ENCODE peak calls at places on chromosomes 7 and 10, in six cellular contexts. One of them, this sample, is unnamed.

GRCh38 chr10:125742465-125742864 is 23.0 kb downstream of the EDRF1 start:
- DNase-seq in GM12878: no peak
- DNase-seq in K562: no peak
- DNase-seq in endothelial cell of umbilical vein: peak
- DNase-seq in A549: no peak
- DNase-seq in HepG2: peak
- DNase-seq in this sample: peak

GRCh38 chr7:157439761-157440160 is 103.0 kb downstream of the DNAJB6 start:
- DNase-seq in HepG2: no peak
- DNase-seq in A549: no peak
- DNase-seq in GM12878: no peak
- DNase-seq in K562: no peak
- DNase-seq in endothelial cell of umbilical vein: no peak
- DNase-seq in this sample: no peak

GRCh38 chr7:97495487-97495886 is 236.4 kb upstream of the TAC1 start:
- DNase-seq in A549: no peak
- DNase-seq in endothelial cell of umbilical vein: no peak
- DNase-seq in K562: no peak
- DNase-seq in GM12878: no peak
- DNase-seq in HepG2: no peak
- DNase-seq in this sample: no peak

GRCh38 chr10:133282846-133283390 is 6.2 kb upstream of the ADAM8 start:
- DNase-seq in K562: no peak
- DNase-seq in A549: no peak
- DNase-seq in HepG2: no peak
- DNase-seq in GM12878: no peak
- DNase-seq in endothelial cell of umbilical vein: no peak
- DNase-seq in this sample: no peak

GRCh38 chr7:1942704-1943294 is 272.7 kb downstream of the ELFN1 start:
- DNase-seq in HepG2: no peak
- DNase-seq in K562: no peak
- DNase-seq in GM12878: no peak
- DNase-seq in endothelial cell of umbilical vein: peak
- DNase-seq in A549: no peak
- DNase-seq in this sample: peak

GRCh38 chr10:63297941-63298340 is 164.8 kb downstream of the NRBF2 start:
- DNase-seq in HepG2: no peak
- DNase-seq in A549: no peak
- DNase-seq in endothelial cell of umbilical vein: no peak
- DNase-seq in GM12878: no peak
- DNase-seq in K562: no peak
- DNase-seq in this sample: no peak

GRCh38 chr7:142279616-142280015 is 21.8 kb upstream of the PRSS58 start:
- DNase-seq in K562: no peak
- DNase-seq in GM12878: no peak
- DNase-seq in A549: no peak
- DNase-seq in endothelial cell of umbilical vein: no peak
- DNase-seq in HepG2: no peak
- DNase-seq in this sample: no peak

GRCh38 chr7:151608031-151608551 is 88.4 kb upstream of the RHEB start:
- DNase-seq in K562: no peak
- DNase-seq in A549: no peak
- DNase-seq in endothelial cell of umbilical vein: no peak
- DNase-seq in GM12878: no peak
- DNase-seq in HepG2: no peak
- DNase-seq in this sample: peak

GRCh38 chr10:17989908-17990767 is 38.4 kb downstream of the SLC39A12 start:
- DNase-seq in HepG2: no peak
- DNase-seq in endothelial cell of umbilical vein: no peak
- DNase-seq in K562: no peak
- DNase-seq in GM12878: peak
- DNase-seq in A549: peak
- DNase-seq in this sample: no peak

GRCh38 chr10:111275091-111275490 is 198.3 kb downstream of the ADRA2A start:
- DNase-seq in A549: no peak
- DNase-seq in endothelial cell of umbilical vein: no peak
- DNase-seq in GM12878: no peak
- DNase-seq in K562: no peak
- DNase-seq in HepG2: no peak
- DNase-seq in this sample: no peak

GRCh38 chr10:48776528-48776927 is 91.9 kb downstream of the WDFY4 start:
- DNase-seq in endothelial cell of umbilical vein: no peak
- DNase-seq in A549: no peak
- DNase-seq in GM12878: no peak
- DNase-seq in HepG2: no peak
- DNase-seq in K562: peak
- DNase-seq in this sample: no peak

GRCh38 chr7:107834401-107834800 is 31.4 kb upstream of the SLC26A3 start:
- DNase-seq in K562: no peak
- DNase-seq in GM12878: no peak
- DNase-seq in endothelial cell of umbilical vein: no peak
- DNase-seq in A549: no peak
- DNase-seq in HepG2: no peak
- DNase-seq in this sample: no peak

GRCh38 chr10:74924251-74924954 is 98.0 kb downstream of the KAT6B start:
- DNase-seq in A549: no peak
- DNase-seq in GM12878: no peak
- DNase-seq in endothelial cell of umbilical vein: peak
- DNase-seq in HepG2: no peak
- DNase-seq in K562: no peak
- DNase-seq in this sample: peak

GRCh38 chr7:28573751-28574295 is 161.5 kb downstream of the CREB5 start:
- DNase-seq in GM12878: no peak
- DNase-seq in HepG2: no peak
- DNase-seq in endothelial cell of umbilical vein: no peak
- DNase-seq in A549: no peak
- DNase-seq in K562: no peak
- DNase-seq in this sample: no peak

GRCh38 chr10:123913688-123914268 is 22.2 kb upstream of the CPXM2 start:
- DNase-seq in K562: peak
- DNase-seq in A549: no peak
- DNase-seq in endothelial cell of umbilical vein: peak
- DNase-seq in HepG2: no peak
- DNase-seq in GM12878: no peak
- DNase-seq in this sample: peak
- TF ChIP-seq MYC in K562: no peak
- TF ChIP-seq MYC in A549: no peak
- TF ChIP-seq MYC in endothelial cell of umbilical vein: no peak
- TF ChIP-seq MYC in HepG2: no peak
- TF ChIP-seq MYC in GM12878: no peak
- TF ChIP-seq MYC in this sample: no peak

DNA sequence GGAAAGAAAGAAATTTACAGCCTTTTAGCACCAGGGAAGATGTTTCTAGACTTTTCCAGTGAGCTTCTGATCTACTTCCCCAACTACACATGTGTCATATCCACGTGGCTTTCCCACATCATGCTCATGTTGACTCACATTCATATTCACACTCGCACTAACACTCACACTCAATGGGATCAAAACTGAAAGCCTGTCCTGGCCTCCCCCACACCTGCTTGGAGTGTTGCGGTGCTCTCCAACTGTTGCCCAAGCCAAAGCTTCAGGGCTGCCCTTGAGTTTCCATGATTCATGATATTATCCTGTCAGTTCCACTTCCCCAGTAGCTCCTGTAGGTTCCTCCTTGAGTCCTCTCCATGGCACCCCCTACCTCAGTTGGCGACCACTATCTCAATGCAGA is 444.4 kb downstream of the GATA3 start:
- DNase-seq in endothelial cell of umbilical vein: no peak
- DNase-seq in A549: no peak
- DNase-seq in HepG2: no peak
- DNase-seq in K562: no peak
- DNase-seq in GM12878: no peak
- DNase-seq in this sample: no peak
- TF ChIP-seq MAX in endothelial cell of umbilical vein: no peak
- TF ChIP-seq MAX in A549: no peak
- TF ChIP-seq MAX in HepG2: no peak
- TF ChIP-seq MAX in K562: no peak
- TF ChIP-seq MAX in GM12878: no peak
- TF ChIP-seq MAX in this sample: peak

DNA sequence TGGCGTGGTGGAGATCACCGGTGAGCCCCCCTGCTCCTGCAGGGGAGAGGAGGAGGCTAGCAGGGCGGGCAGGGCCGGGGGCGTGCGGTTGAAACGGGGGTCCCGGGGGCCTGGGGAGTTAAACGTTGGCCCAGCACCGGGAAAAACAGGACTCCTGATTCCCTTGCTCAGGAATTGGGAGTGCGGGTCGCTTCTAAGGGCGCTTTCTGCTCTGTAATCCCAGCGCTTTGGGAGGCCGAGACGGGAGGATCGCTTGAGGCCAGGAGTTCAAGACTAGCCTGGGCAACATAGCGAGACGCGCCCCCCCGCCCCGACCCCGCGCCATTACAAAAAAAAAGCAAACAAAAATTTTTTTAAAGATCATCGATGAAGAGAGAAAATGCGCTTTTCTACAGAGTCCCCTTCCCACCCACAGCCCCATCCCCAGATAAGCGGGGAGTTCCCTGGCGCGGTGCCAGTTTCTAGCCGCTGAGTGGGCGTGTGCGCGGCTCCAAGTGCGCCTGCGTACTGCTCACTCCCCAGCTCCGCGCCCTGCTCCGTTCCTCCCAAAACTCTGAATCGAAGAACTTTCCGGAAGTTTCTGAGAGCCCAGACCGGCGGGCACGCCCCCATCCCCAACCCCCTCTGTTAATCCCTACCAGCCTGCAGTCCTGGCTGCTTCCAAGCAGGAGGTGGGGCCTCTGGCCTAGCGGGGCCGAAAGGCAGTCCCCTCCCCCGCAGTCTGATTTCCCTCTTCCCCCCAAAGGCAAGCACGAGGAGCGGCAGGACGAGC is 770 bp downstream of the HSPB1 start:
- DNase-seq in K562: peak
- DNase-seq in A549: peak
- DNase-seq in endothelial cell of umbilical vein: peak
- DNase-seq in GM12878: peak
- DNase-seq in HepG2: peak
- DNase-seq in this sample: peak
- TF ChIP-seq POLR2A in K562: peak
- TF ChIP-seq POLR2A in A549: no peak
- TF ChIP-seq POLR2A in endothelial cell of umbilical vein: no peak
- TF ChIP-seq POLR2A in GM12878: no peak
- TF ChIP-seq POLR2A in HepG2: no peak
- TF ChIP-seq POLR2A in this sample: peak

GRCh38 chr7:115177832-115178231 is 255.9 kb downstream of the MDFIC start:
- DNase-seq in GM12878: no peak
- DNase-seq in K562: no peak
- DNase-seq in A549: no peak
- DNase-seq in HepG2: no peak
- DNase-seq in endothelial cell of umbilical vein: no peak
- DNase-seq in this sample: no peak

GRCh38 chr7:115178831-115179230 is 256.9 kb downstream of the MDFIC start:
- DNase-seq in K562: no peak
- DNase-seq in HepG2: no peak
- DNase-seq in GM12878: no peak
- DNase-seq in A549: no peak
- DNase-seq in endothelial cell of umbilical vein: peak
- DNase-seq in this sample: no peak

GRCh38 chr7:115183431-115184057 is 261.6 kb downstream of the MDFIC start:
- DNase-seq in HepG2: no peak
- DNase-seq in K562: no peak
- DNase-seq in A549: no peak
- DNase-seq in GM12878: no peak
- DNase-seq in endothelial cell of umbilical vein: no peak
- DNase-seq in this sample: peak
- TF ChIP-seq MYC in HepG2: no peak
- TF ChIP-seq MYC in K562: no peak
- TF ChIP-seq MYC in A549: no peak
- TF ChIP-seq MYC in GM12878: no peak
- TF ChIP-seq MYC in endothelial cell of umbilical vein: no peak
- TF ChIP-seq MYC in this sample: no peak